ENCODE peak calls at places on chromosomes 4 and X, in eight cellular contexts. X, D, T, I, V, O, G and C are unnamed samples. For H3K36me3, the result is how much of the 10 kb centered on the place peaks cover.

GRCh38 chr4:60962286-60962685 is 237.8 kb upstream of the ADGRL3 start:
- DNase-seq in O (no peak), G (no peak), V (no peak), I (peak), D (no peak), T (no peak), X (no peak), C (no peak)

GRCh38 chr4:71262161-71262560 is 76.7 kb upstream of the SLC4A4 start:
- DNase-seq in T (no peak), D (no peak), V (no peak), X (no peak), I (no peak), G (no peak), O (no peak), C (no peak)

GRCh38 chrX:55008571-55009358 is 8.6 kb downstream of the APEX2 start:
- DNase-seq in D (no peak), X (no peak), T (no peak), O (no peak), I (no peak), V (no peak), G (no peak), C (no peak)

GRCh38 chrX:135651647-135652295 is 61.7 kb upstream of the CT45A1 start:
- DNase-seq in V (no peak), T (no peak), I (no peak), D (no peak), G (no peak), X (no peak), O (no peak), C (no peak)

GRCh38 chr4:57083107-57083506 is 27.1 kb downstream of the IGFBP7 start:
- DNase-seq in O (no peak), T (no peak), X (no peak), I (no peak), V (no peak), G (no peak), D (no peak), C (no peak)

GRCh38 chr4:27009539-27009938 is 148.9 kb downstream of the STIM2 start:
- DNase-seq in V (no peak), I (no peak), G (no peak), X (no peak), D (no peak), O (no peak), T (no peak), C (no peak)

GRCh38 chr4:7967501-7968261 is 28.0 kb upstream of the AFAP1 start:
- DNase-seq in I (no peak), O (no peak), D (no peak), V (peak), G (no peak), X (no peak), T (no peak), C (no peak)

GRCh38 chr4:118225521-118225920 is 127.3 kb downstream of the PRSS12 start:
- DNase-seq in V (no peak), X (no peak), G (no peak), O (no peak), T (no peak), D (no peak), I (no peak), C (no peak)

GRCh38 chr4:36056128-36056527 is 188.2 kb downstream of the ARAP2 start:
- DNase-seq in X (no peak), G (no peak), V (no peak), D (no peak), T (no peak), O (no peak), I (no peak), C (no peak)

GRCh38 chr4:151641167-151641566 is 119.6 kb downstream of the GATB start:
- DNase-seq in G (no peak), D (no peak), O (no peak), I (no peak), X (no peak), V (no peak), T (no peak), C (no peak)

GRCh38 chr4:11746734-11747133 is 318.0 kb upstream of the HS3ST1 start:
- DNase-seq in V (no peak), T (no peak), X (no peak), D (no peak), O (no peak), I (no peak), G (no peak), C (no peak)

GRCh38 chr4:102612195-102612594 is 111.0 kb downstream of the NFKB1 start:
- DNase-seq in I (no peak), X (no peak), V (no peak), O (no peak), D (no peak), T (no peak), G (no peak), C (no peak)
- H3K36me3 ChIP-seq in I (under half), X (under half), V (under half), O (under half), D (under half), T (under half), G (under half), C (under half)

DNA sequence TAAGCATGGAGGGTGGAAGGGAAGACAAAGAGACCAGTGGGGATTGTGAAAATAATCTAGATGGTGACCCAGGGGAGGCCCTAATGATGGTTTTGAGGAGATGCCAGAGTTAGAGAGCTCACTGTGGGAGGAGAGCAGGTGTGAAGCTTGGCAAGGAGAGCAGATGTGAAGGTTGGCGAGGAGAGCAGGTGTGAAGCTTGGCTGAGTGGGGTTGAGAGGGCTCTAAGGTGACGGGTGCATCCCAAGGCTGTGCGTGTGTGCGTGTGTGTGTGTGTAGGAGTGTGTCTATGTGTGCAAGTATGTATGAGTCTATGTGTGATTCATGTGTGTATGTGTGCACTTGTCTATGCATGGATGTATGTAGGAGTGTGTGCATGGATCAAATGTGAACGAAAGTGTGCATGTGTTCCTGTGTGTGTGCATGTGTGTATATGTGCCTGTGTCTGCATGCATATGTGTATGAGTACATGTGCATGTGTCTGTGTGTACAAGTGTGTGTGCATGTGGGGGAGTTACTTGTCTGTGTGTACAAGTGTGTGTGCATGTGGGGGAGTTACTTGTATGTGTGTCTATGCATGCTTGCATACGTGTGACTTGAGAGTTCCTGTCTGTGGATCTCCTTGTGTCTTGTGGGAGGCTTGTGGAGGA is 72.0 kb downstream of the EVC start:
- DNase-seq in D (no peak), I (no peak), X (no peak), V (no peak), O (no peak), T (no peak), G (no peak), C (no peak)
- H3K36me3 ChIP-seq in D (under half), I (under half), X (under half), V (under half), O (under half), T (under half), G (under half), C (under half)

DNA sequence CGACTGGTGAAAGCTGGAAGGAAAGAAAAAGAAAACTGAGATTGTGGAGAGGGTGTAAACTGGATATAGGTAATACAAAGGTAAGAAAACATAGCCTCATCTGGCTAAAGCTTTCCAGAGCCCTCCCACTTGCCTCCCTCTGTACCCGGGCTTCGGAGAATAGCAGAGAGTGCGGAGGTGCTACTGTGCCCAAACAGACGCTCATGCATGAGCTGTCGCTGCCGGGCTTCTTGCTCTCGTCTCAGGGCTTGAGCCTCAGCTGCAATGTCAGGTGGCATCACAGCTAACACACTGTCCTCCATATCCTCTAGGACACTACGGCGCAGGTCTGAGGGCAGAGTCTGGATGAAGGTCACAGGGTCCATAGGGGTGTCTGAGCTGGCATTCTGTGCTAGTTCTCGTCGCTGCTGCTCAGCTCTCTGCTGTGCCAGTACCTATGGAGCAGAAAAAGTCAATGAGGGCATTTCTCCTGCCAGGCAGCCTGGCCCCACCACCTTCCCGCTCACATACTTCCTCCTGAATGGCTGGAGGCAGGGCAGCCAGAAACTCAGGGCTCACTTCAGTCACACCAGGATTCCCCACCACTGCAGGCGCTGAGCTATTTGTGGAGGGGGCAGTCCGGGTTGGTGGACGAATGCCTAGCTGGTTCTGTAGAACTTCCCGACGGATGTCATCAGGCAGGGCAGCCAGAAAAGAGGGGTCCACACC is 116.7 kb upstream of the HSD17B10 start:
- DNase-seq in V (no peak), D (no peak), X (no peak), G (no peak), I (no peak), T (no peak), O (no peak), C (no peak)
- H3K36me3 ChIP-seq in V (under half), D (under half), X (under half), G (under half), I (under half), T (half or more), O (under half), C (half or more)

GRCh38 chr4:6655924-6656323 is 15.4 kb downstream of the MRFAP1 start:
- DNase-seq in G (no peak), I (no peak), D (no peak), T (no peak), V (no peak), O (no peak), X (no peak), C (no peak)
- H3K36me3 ChIP-seq in G (under half), I (under half), D (under half), T (under half), V (under half), O (under half), X (under half), C (under half)

GRCh38 chr4:2910409-2910808 is 52.8 kb downstream of the NOP14 start:
- DNase-seq in D (no peak), X (no peak), G (no peak), T (no peak), O (no peak), I (peak), V (no peak), C (no peak)

GRCh38 chr4:2911868-2912267 is 51.3 kb downstream of the NOP14 start:
- DNase-seq in G (no peak), X (no peak), I (no peak), T (no peak), V (no peak), O (no peak), D (no peak), C (no peak)

GRCh38 chr4:2913168-2913567 is 50.0 kb downstream of the NOP14 start:
- DNase-seq in T (no peak), O (no peak), I (no peak), G (no peak), X (no peak), V (no peak), D (no peak), C (no peak)

GRCh38 chr4:2915789-2916188 is 47.4 kb downstream of the NOP14 start:
- DNase-seq in T (no peak), I (no peak), V (no peak), D (no peak), X (peak), O (no peak), G (no peak), C (no peak)

GRCh38 chr4:2914220-2915126 is 48.7 kb downstream of the NOP14 start:
- DNase-seq in I (no peak), O (no peak), T (no peak), V (no peak), G (no peak), D (no peak), X (peak), C (no peak)
- H3K36me3 ChIP-seq in I (under half), O (under half), T (under half), V (under half), G (under half), D (under half), X (under half), C (under half)

GRCh38 chr4:73486497-73486896 is 5.0 kb downstream of the AFM start:
- DNase-seq in I (peak), T (no peak), D (no peak), O (no peak), X (no peak), V (no peak), G (no peak), C (no peak)

GRCh38 chr4:73485596-73485995 is 4.1 kb downstream of the AFM start:
- DNase-seq in X (no peak), G (no peak), I (no peak), T (no peak), V (no peak), D (no peak), O (no peak), C (no peak)

GRCh38 chr4:73485085-73485484 is 3.5 kb downstream of the AFM start:
- DNase-seq in D (no peak), O (no peak), G (no peak), T (no peak), I (no peak), V (no peak), X (no peak), C (no peak)

GRCh38 chr4:73481356-73481755 is at the start of gene AFM:
- DNase-seq in T (no peak), V (no peak), I (no peak), X (no peak), G (no peak), O (no peak), D (no peak), C (no peak)

GRCh38 chr4:73487233-73487632 is 5.7 kb downstream of the AFM start:
- DNase-seq in O (no peak), V (no peak), X (no peak), I (peak), G (no peak), D (no peak), T (no peak), C (no peak)
- H3K36me3 ChIP-seq in O (under half), V (under half), X (under half), I (under half), G (under half), D (under half), T (under half), C (under half)